ENCODE peak calls at places on chromosomes 4 and X, in nine cellular contexts. One of them, this sample, is unnamed.

GRCh38 chr4:4388418-4388817 is 1.5 kb downstream of the NSG1 start:
- DNase-seq in SW480: no peak
- DNase-seq in NCI-H2107: no peak
- DNase-seq in T-helper 9 cell: no peak
- DNase-seq in fibroblast of lung: no peak
- DNase-seq in ascending aorta: no peak
- DNase-seq in HFF-Myc: no peak
- DNase-seq in GM23338: no peak
- DNase-seq in activated gamma-delta T cell treated with anti-CD3 and anti-CD28 coated beads, Interleukin-2, amount 50 U/mL, for 16 hours: no peak
- DNase-seq in this sample: no peak

GRCh38 chr4:140556372-140557085 is 12.2 kb downstream of the UCP1 start:
- DNase-seq in NCI-H2107: no peak
- DNase-seq in GM23338: peak; percentile 30
- DNase-seq in fibroblast of lung: no peak
- DNase-seq in activated gamma-delta T cell treated with anti-CD3 and anti-CD28 coated beads, Interleukin-2, amount 50 U/mL, for 16 hours: no peak
- DNase-seq in ascending aorta: no peak
- DNase-seq in HFF-Myc: no peak
- DNase-seq in SW480: no peak
- DNase-seq in T-helper 9 cell: no peak
- DNase-seq in this sample: no peak

GRCh38 chr4:26238782-26239647 is 81.8 kb upstream of the RBPJ start:
- DNase-seq in T-helper 9 cell: no peak
- DNase-seq in fibroblast of lung: peak; percentile 67
- DNase-seq in GM23338: peak; percentile 36
- DNase-seq in NCI-H2107: peak; percentile 8
- DNase-seq in activated gamma-delta T cell treated with anti-CD3 and anti-CD28 coated beads, Interleukin-2, amount 50 U/mL, for 16 hours: no peak
- DNase-seq in ascending aorta: no peak
- DNase-seq in HFF-Myc: no peak
- DNase-seq in SW480: no peak
- DNase-seq in this sample: no peak

GRCh38 chr4:38069271-38069760 is 109.1 kb downstream of the PTTG2 start:
- DNase-seq in activated gamma-delta T cell treated with anti-CD3 and anti-CD28 coated beads, Interleukin-2, amount 50 U/mL, for 16 hours: no peak
- DNase-seq in HFF-Myc: no peak
- DNase-seq in fibroblast of lung: peak; percentile 79
- DNase-seq in GM23338: peak; percentile 87
- DNase-seq in SW480: no peak
- DNase-seq in NCI-H2107: peak; percentile 6
- DNase-seq in ascending aorta: no peak
- DNase-seq in T-helper 9 cell: no peak
- DNase-seq in this sample: no peak

GRCh38 chr4:17324431-17324830 is 187.5 kb downstream of the QDPR start:
- DNase-seq in activated gamma-delta T cell treated with anti-CD3 and anti-CD28 coated beads, Interleukin-2, amount 50 U/mL, for 16 hours: peak; percentile 43
- DNase-seq in NCI-H2107: no peak
- DNase-seq in HFF-Myc: no peak
- DNase-seq in SW480: peak; percentile 26
- DNase-seq in ascending aorta: no peak
- DNase-seq in GM23338: peak; percentile 81
- DNase-seq in T-helper 9 cell: peak; percentile 24
- DNase-seq in fibroblast of lung: peak; percentile 76
- DNase-seq in this sample: no peak

GRCh38 chr4:83107636-83108035 is 6.9 kb downstream of the PLAC8 start:
- DNase-seq in NCI-H2107: no peak
- DNase-seq in GM23338: no peak
- DNase-seq in ascending aorta: no peak
- DNase-seq in T-helper 9 cell: no peak
- DNase-seq in fibroblast of lung: no peak
- DNase-seq in activated gamma-delta T cell treated with anti-CD3 and anti-CD28 coated beads, Interleukin-2, amount 50 U/mL, for 16 hours: no peak
- DNase-seq in SW480: no peak
- DNase-seq in HFF-Myc: no peak
- DNase-seq in this sample: no peak

GRCh38 chr4:6085943-6086628 is 67.9 kb upstream of the C4orf50 start:
- DNase-seq in SW480: no peak
- DNase-seq in ascending aorta: no peak
- DNase-seq in HFF-Myc: no peak
- DNase-seq in fibroblast of lung: no peak
- DNase-seq in NCI-H2107: no peak
- DNase-seq in T-helper 9 cell: no peak
- DNase-seq in GM23338: no peak
- DNase-seq in activated gamma-delta T cell treated with anti-CD3 and anti-CD28 coated beads, Interleukin-2, amount 50 U/mL, for 16 hours: no peak
- DNase-seq in this sample: no peak

GRCh38 chrX:123860506-123860840 is 620 bp downstream of the XIAP start:
- DNase-seq in activated gamma-delta T cell treated with anti-CD3 and anti-CD28 coated beads, Interleukin-2, amount 50 U/mL, for 16 hours: no peak
- DNase-seq in T-helper 9 cell: peak; percentile 9
- DNase-seq in NCI-H2107: no peak
- DNase-seq in SW480: peak; percentile 76
- DNase-seq in HFF-Myc: no peak
- DNase-seq in fibroblast of lung: peak; percentile 58
- DNase-seq in GM23338: no peak
- DNase-seq in ascending aorta: no peak
- DNase-seq in this sample: no peak

GRCh38 chr4:143406523-143406922 is 69.8 kb downstream of the GAB1 start:
- DNase-seq in SW480: no peak
- DNase-seq in T-helper 9 cell: no peak
- DNase-seq in activated gamma-delta T cell treated with anti-CD3 and anti-CD28 coated beads, Interleukin-2, amount 50 U/mL, for 16 hours: no peak
- DNase-seq in fibroblast of lung: peak; percentile 96
- DNase-seq in GM23338: no peak
- DNase-seq in ascending aorta: peak; percentile 98
- DNase-seq in NCI-H2107: no peak
- DNase-seq in HFF-Myc: no peak
- DNase-seq in this sample: peak; percentile 77

GRCh38 chrX:24607616-24608015 is 39.5 kb downstream of the PCYT1B start:
- DNase-seq in GM23338: no peak
- DNase-seq in T-helper 9 cell: no peak
- DNase-seq in NCI-H2107: no peak
- DNase-seq in HFF-Myc: no peak
- DNase-seq in SW480: no peak
- DNase-seq in ascending aorta: no peak
- DNase-seq in activated gamma-delta T cell treated with anti-CD3 and anti-CD28 coated beads, Interleukin-2, amount 50 U/mL, for 16 hours: no peak
- DNase-seq in fibroblast of lung: peak; percentile 39
- DNase-seq in this sample: no peak

GRCh38 chr4:141020801-141021261 is 112.4 kb downstream of the RNF150 start:
- DNase-seq in NCI-H2107: no peak
- DNase-seq in fibroblast of lung: peak; percentile 55
- DNase-seq in activated gamma-delta T cell treated with anti-CD3 and anti-CD28 coated beads, Interleukin-2, amount 50 U/mL, for 16 hours: no peak
- DNase-seq in T-helper 9 cell: no peak
- DNase-seq in ascending aorta: no peak
- DNase-seq in GM23338: no peak
- DNase-seq in HFF-Myc: no peak
- DNase-seq in SW480: no peak
- DNase-seq in this sample: no peak

GRCh38 chr4:87121332-87122065 is 98.9 kb downstream of the KLHL8 start:
- DNase-seq in fibroblast of lung: peak; percentile 78
- DNase-seq in HFF-Myc: no peak
- DNase-seq in activated gamma-delta T cell treated with anti-CD3 and anti-CD28 coated beads, Interleukin-2, amount 50 U/mL, for 16 hours: no peak
- DNase-seq in SW480: no peak
- DNase-seq in ascending aorta: no peak
- DNase-seq in T-helper 9 cell: no peak
- DNase-seq in NCI-H2107: no peak
- DNase-seq in GM23338: no peak
- DNase-seq in this sample: no peak

GRCh38 chrX:135520553-135521404 is at the start of gene INTS6L:
- DNase-seq in fibroblast of lung: peak; percentile 89
- DNase-seq in GM23338: peak; percentile 89
- DNase-seq in T-helper 9 cell: peak; percentile 77
- DNase-seq in ascending aorta: peak; percentile 92
- DNase-seq in SW480: peak; percentile 82
- DNase-seq in HFF-Myc: peak; percentile 43
- DNase-seq in activated gamma-delta T cell treated with anti-CD3 and anti-CD28 coated beads, Interleukin-2, amount 50 U/mL, for 16 hours: peak; percentile 68
- DNase-seq in NCI-H2107: no peak
- DNase-seq in this sample: peak; percentile 58

GRCh38 chr4:74640111-74640903 is 154.0 kb downstream of the BTC start:
- DNase-seq in fibroblast of lung: peak; percentile 97
- DNase-seq in GM23338: no peak
- DNase-seq in ascending aorta: no peak
- DNase-seq in NCI-H2107: no peak
- DNase-seq in SW480: no peak
- DNase-seq in T-helper 9 cell: no peak
- DNase-seq in activated gamma-delta T cell treated with anti-CD3 and anti-CD28 coated beads, Interleukin-2, amount 50 U/mL, for 16 hours: no peak
- DNase-seq in HFF-Myc: no peak
- DNase-seq in this sample: no peak

GRCh38 chr4:99564921-99565320 is 1.1 kb upstream of the TRMT10A start:
- DNase-seq in fibroblast of lung: no peak
- DNase-seq in ascending aorta: no peak
- DNase-seq in T-helper 9 cell: no peak
- DNase-seq in HFF-Myc: no peak
- DNase-seq in GM23338: no peak
- DNase-seq in SW480: no peak
- DNase-seq in activated gamma-delta T cell treated with anti-CD3 and anti-CD28 coated beads, Interleukin-2, amount 50 U/mL, for 16 hours: no peak
- DNase-seq in NCI-H2107: no peak
- DNase-seq in this sample: no peak

GRCh38 chr4:153137168-153137567 is 67.1 kb upstream of the TRIM2 start:
- DNase-seq in HFF-Myc: no peak
- DNase-seq in ascending aorta: peak; percentile 70
- DNase-seq in SW480: no peak
- DNase-seq in fibroblast of lung: peak; percentile 70
- DNase-seq in activated gamma-delta T cell treated with anti-CD3 and anti-CD28 coated beads, Interleukin-2, amount 50 U/mL, for 16 hours: no peak
- DNase-seq in NCI-H2107: no peak
- DNase-seq in GM23338: no peak
- DNase-seq in T-helper 9 cell: no peak
- DNase-seq in this sample: no peak

GRCh38 chrX:97126020-97126419 is 242.3 kb downstream of the RPA4 start:
- DNase-seq in T-helper 9 cell: no peak
- DNase-seq in activated gamma-delta T cell treated with anti-CD3 and anti-CD28 coated beads, Interleukin-2, amount 50 U/mL, for 16 hours: no peak
- DNase-seq in fibroblast of lung: peak; percentile 43
- DNase-seq in HFF-Myc: no peak
- DNase-seq in NCI-H2107: no peak
- DNase-seq in ascending aorta: no peak
- DNase-seq in GM23338: no peak
- DNase-seq in SW480: no peak
- DNase-seq in this sample: no peak

GRCh38 chr4:116959045-116959444 is 126.3 kb downstream of the TRAM1L1 start:
- DNase-seq in T-helper 9 cell: no peak
- DNase-seq in ascending aorta: no peak
- DNase-seq in NCI-H2107: no peak
- DNase-seq in GM23338: no peak
- DNase-seq in SW480: no peak
- DNase-seq in activated gamma-delta T cell treated with anti-CD3 and anti-CD28 coated beads, Interleukin-2, amount 50 U/mL, for 16 hours: no peak
- DNase-seq in HFF-Myc: no peak
- DNase-seq in fibroblast of lung: no peak
- DNase-seq in this sample: no peak

GRCh38 chr4:69092190-69092589 is 4.1 kb upstream of the UGT2B7 start:
- DNase-seq in activated gamma-delta T cell treated with anti-CD3 and anti-CD28 coated beads, Interleukin-2, amount 50 U/mL, for 16 hours: no peak
- DNase-seq in T-helper 9 cell: no peak
- DNase-seq in HFF-Myc: no peak
- DNase-seq in NCI-H2107: no peak
- DNase-seq in fibroblast of lung: peak; percentile 4
- DNase-seq in ascending aorta: no peak
- DNase-seq in SW480: no peak
- DNase-seq in GM23338: no peak
- DNase-seq in this sample: no peak